ENCODE peak calls at places on chromosomes 12 and 14, in eight cellular contexts. One of them, this sample, is unnamed. For H3K4me1, the result is how much of the 10 kb centered on the place peaks cover.

GRCh38 chr12:3962661-3963483 is 89.7 kb upstream of the PARP11 start:
- DNase-seq in heart left ventricle: no peak
- DNase-seq in IMR-90: no peak
- DNase-seq in thyroid gland: no peak
- DNase-seq in A549: no peak
- DNase-seq in breast epithelium: no peak
- DNase-seq in stomach: no peak
- DNase-seq in ovary: no peak
- DNase-seq in this sample: no peak

GRCh38 chr12:21429994-21430393 is 7.5 kb upstream of the PYROXD1 start:
- DNase-seq in heart left ventricle: no peak
- DNase-seq in IMR-90: no peak
- DNase-seq in thyroid gland: no peak
- DNase-seq in A549: no peak
- DNase-seq in breast epithelium: no peak
- DNase-seq in stomach: no peak
- DNase-seq in ovary: no peak
- DNase-seq in this sample: no peak

GRCh38 chr12:47931187-47931586 is 26.4 kb upstream of the VDR start:
- DNase-seq in heart left ventricle: no peak
- DNase-seq in IMR-90: no peak
- DNase-seq in thyroid gland: no peak
- DNase-seq in A549: no peak
- DNase-seq in breast epithelium: no peak
- DNase-seq in stomach: no peak
- DNase-seq in ovary: no peak
- DNase-seq in this sample: no peak

GRCh38 chr14:99509871-99510555 is 28.8 kb downstream of the CCNK start:
- DNase-seq in heart left ventricle: peak
- DNase-seq in IMR-90: no peak
- DNase-seq in thyroid gland: no peak
- DNase-seq in A549: no peak
- DNase-seq in breast epithelium: no peak
- DNase-seq in stomach: no peak
- DNase-seq in ovary: no peak
- DNase-seq in this sample: no peak

GRCh38 chr14:36604757-36605505 is 22.5 kb upstream of the NKX2-8 start:
- DNase-seq in heart left ventricle: no peak
- DNase-seq in IMR-90: peak
- DNase-seq in thyroid gland: peak
- DNase-seq in A549: peak
- DNase-seq in breast epithelium: peak
- DNase-seq in stomach: peak
- DNase-seq in ovary: no peak
- DNase-seq in this sample: peak

GRCh38 chr14:101293609-101294008 is 267.7 kb upstream of the DIO3 start:
- DNase-seq in heart left ventricle: no peak
- DNase-seq in IMR-90: no peak
- DNase-seq in thyroid gland: no peak
- DNase-seq in A549: no peak
- DNase-seq in breast epithelium: no peak
- DNase-seq in stomach: no peak
- DNase-seq in ovary: no peak
- DNase-seq in this sample: no peak

GRCh38 chr14:56760164-56760914 is 49.9 kb downstream of the OTX2 start:
- DNase-seq in heart left ventricle: no peak
- DNase-seq in IMR-90: no peak
- DNase-seq in thyroid gland: no peak
- DNase-seq in A549: no peak
- DNase-seq in breast epithelium: no peak
- DNase-seq in stomach: no peak
- DNase-seq in ovary: no peak
- DNase-seq in this sample: no peak

GRCh38 chr12:93103154-93103553 is 174.1 kb upstream of the EEA1 start:
- DNase-seq in heart left ventricle: peak
- DNase-seq in IMR-90: no peak
- DNase-seq in thyroid gland: no peak
- DNase-seq in A549: no peak
- DNase-seq in breast epithelium: no peak
- DNase-seq in stomach: no peak
- DNase-seq in ovary: no peak
- DNase-seq in this sample: peak

GRCh38 chr12:77031745-77032144 is 33.6 kb downstream of the E2F7 start:
- DNase-seq in heart left ventricle: no peak
- DNase-seq in IMR-90: peak
- DNase-seq in thyroid gland: no peak
- DNase-seq in A549: no peak
- DNase-seq in breast epithelium: no peak
- DNase-seq in stomach: no peak
- DNase-seq in ovary: no peak
- DNase-seq in this sample: no peak

GRCh38 chr12:54416908-54417603 is 2.0 kb downstream of the ITGA5 start:
- DNase-seq in heart left ventricle: peak
- DNase-seq in IMR-90: no peak
- DNase-seq in thyroid gland: no peak
- DNase-seq in A549: no peak
- DNase-seq in breast epithelium: no peak
- DNase-seq in stomach: no peak
- DNase-seq in ovary: peak
- DNase-seq in this sample: no peak

GRCh38 chr12:10861366-10861765 is 12.1 kb upstream of the PRR4 start:
- DNase-seq in heart left ventricle: no peak
- DNase-seq in IMR-90: no peak
- DNase-seq in thyroid gland: no peak
- DNase-seq in A549: no peak
- DNase-seq in breast epithelium: no peak
- DNase-seq in stomach: no peak
- DNase-seq in ovary: no peak
- DNase-seq in this sample: no peak

GRCh38 chr14:91892918-91893527 is 25.7 kb upstream of the TC2N start:
- DNase-seq in heart left ventricle: no peak
- DNase-seq in IMR-90: no peak
- DNase-seq in thyroid gland: no peak
- DNase-seq in A549: peak
- DNase-seq in breast epithelium: no peak
- DNase-seq in stomach: no peak
- DNase-seq in ovary: no peak
- DNase-seq in this sample: no peak

DNA sequence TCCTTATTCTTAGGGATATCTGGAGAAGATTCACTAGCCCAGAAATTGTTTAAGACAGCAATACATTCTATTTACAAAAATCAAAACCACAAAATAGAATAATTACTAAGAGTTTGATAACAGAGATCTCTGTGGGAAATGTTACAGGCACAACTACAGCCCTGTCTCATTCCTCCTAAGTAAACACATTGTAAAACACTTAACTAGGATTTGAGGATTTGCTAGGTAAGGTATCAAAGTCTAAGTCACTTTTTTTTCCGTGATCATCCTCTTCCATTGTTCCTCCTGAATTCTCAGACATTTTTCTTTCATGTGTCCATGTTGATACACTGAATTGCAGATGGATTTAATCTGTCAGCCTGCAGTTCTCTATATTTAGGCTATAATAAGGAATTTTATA is 127.5 kb downstream of the ACSS3 start:
- DNase-seq in heart left ventricle: no peak
- DNase-seq in IMR-90: no peak
- DNase-seq in thyroid gland: no peak
- DNase-seq in A549: no peak
- DNase-seq in breast epithelium: no peak
- DNase-seq in stomach: no peak
- DNase-seq in ovary: no peak
- DNase-seq in this sample: no peak
- H3K4me1 ChIP-seq in heart left ventricle: under half
- H3K4me1 ChIP-seq in IMR-90: under half
- H3K4me1 ChIP-seq in thyroid gland: under half
- H3K4me1 ChIP-seq in A549: under half
- H3K4me1 ChIP-seq in breast epithelium: under half
- H3K4me1 ChIP-seq in stomach: under half
- H3K4me1 ChIP-seq in ovary: under half
- H3K4me1 ChIP-seq in this sample: under half

GRCh38 chr12:66020481-66020880 is 110.1 kb downstream of the LLPH start:
- DNase-seq in heart left ventricle: no peak
- DNase-seq in IMR-90: no peak
- DNase-seq in thyroid gland: no peak
- DNase-seq in A549: no peak
- DNase-seq in breast epithelium: no peak
- DNase-seq in stomach: no peak
- DNase-seq in ovary: no peak
- DNase-seq in this sample: no peak
- TF ChIP-seq POLR2A in heart left ventricle: no peak
- TF ChIP-seq POLR2A in IMR-90: no peak
- TF ChIP-seq POLR2A in thyroid gland: no peak
- TF ChIP-seq POLR2A in A549: no peak
- TF ChIP-seq POLR2A in breast epithelium: no peak
- TF ChIP-seq POLR2A in stomach: no peak
- TF ChIP-seq POLR2A in ovary: no peak
- TF ChIP-seq POLR2A in this sample: no peak

DNA sequence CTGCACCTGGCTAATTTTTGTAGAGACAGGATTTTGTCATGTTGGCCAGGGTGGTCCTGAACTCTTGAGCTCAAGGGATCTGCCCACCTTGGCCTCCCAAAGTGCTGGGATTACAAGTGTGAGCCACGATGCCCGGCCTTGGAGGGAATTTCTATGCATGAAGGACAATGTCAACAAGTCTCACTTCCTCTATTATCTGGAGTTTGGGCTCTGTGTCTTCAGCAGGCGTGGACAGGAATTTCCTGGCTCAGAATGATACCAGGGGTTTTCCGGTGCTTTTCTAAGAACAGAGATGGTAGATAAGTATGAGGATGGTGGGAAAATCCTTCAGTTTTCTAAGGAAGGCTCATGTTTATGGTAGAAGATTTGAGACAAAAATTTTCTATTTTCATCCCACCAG is 75.0 kb upstream of the CCDC60 start:
- DNase-seq in heart left ventricle: no peak
- DNase-seq in IMR-90: no peak
- DNase-seq in thyroid gland: no peak
- DNase-seq in A549: no peak
- DNase-seq in breast epithelium: no peak
- DNase-seq in stomach: no peak
- DNase-seq in ovary: no peak
- DNase-seq in this sample: no peak
- H3K27ac ChIP-seq in heart left ventricle: no peak
- H3K27ac ChIP-seq in IMR-90: no peak
- H3K27ac ChIP-seq in thyroid gland: no peak
- H3K27ac ChIP-seq in A549: no peak
- H3K27ac ChIP-seq in breast epithelium: no peak
- H3K27ac ChIP-seq in stomach: no peak
- H3K27ac ChIP-seq in ovary: no peak
- H3K27ac ChIP-seq in this sample: no peak

GRCh38 chr14:74609721-74610120 is 2.3 kb downstream of the LTBP2 start:
- DNase-seq in heart left ventricle: no peak
- DNase-seq in IMR-90: peak
- DNase-seq in thyroid gland: no peak
- DNase-seq in A549: no peak
- DNase-seq in breast epithelium: no peak
- DNase-seq in stomach: no peak
- DNase-seq in ovary: no peak
- DNase-seq in this sample: no peak
- H3K4me1 ChIP-seq in heart left ventricle: under half
- H3K4me1 ChIP-seq in IMR-90: under half
- H3K4me1 ChIP-seq in thyroid gland: half or more
- H3K4me1 ChIP-seq in A549: under half
- H3K4me1 ChIP-seq in breast epithelium: under half
- H3K4me1 ChIP-seq in stomach: under half
- H3K4me1 ChIP-seq in ovary: under half
- H3K4me1 ChIP-seq in this sample: under half

GRCh38 chr14:102591372-102591943 is 991 bp upstream of the RCOR1 start:
- DNase-seq in heart left ventricle: peak
- DNase-seq in IMR-90: peak
- DNase-seq in thyroid gland: peak
- DNase-seq in A549: no peak
- DNase-seq in breast epithelium: no peak
- DNase-seq in stomach: peak
- DNase-seq in ovary: peak
- DNase-seq in this sample: peak
- TF ChIP-seq POLR2A in heart left ventricle: no peak
- TF ChIP-seq POLR2A in IMR-90: peak
- TF ChIP-seq POLR2A in thyroid gland: no peak
- TF ChIP-seq POLR2A in A549: peak
- TF ChIP-seq POLR2A in breast epithelium: no peak
- TF ChIP-seq POLR2A in stomach: no peak
- TF ChIP-seq POLR2A in ovary: no peak
- TF ChIP-seq POLR2A in this sample: no peak

DNA sequence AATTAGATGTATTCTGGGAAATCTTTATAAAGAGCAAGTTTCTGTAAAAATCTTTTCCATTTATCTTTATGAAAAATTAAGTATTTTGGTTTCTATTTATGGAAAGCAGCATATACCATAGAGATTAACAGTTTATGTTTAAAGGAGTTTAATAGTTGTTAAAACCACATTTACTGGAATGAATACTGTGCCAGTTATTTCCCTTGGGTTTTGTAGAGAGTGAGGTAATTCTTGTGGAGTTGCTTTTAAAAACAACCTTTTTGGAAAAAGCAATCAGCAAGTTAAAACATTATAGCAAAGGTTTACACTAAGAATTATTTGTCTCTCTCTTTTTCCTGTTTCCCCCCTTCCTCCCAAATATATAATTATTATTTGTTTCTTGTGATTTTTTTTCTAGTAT is 34.9 kb downstream of the AEBP2 start:
- DNase-seq in heart left ventricle: no peak
- DNase-seq in IMR-90: no peak
- DNase-seq in thyroid gland: no peak
- DNase-seq in A549: no peak
- DNase-seq in breast epithelium: no peak
- DNase-seq in stomach: no peak
- DNase-seq in ovary: no peak
- DNase-seq in this sample: no peak
- H3K27ac ChIP-seq in heart left ventricle: no peak
- H3K27ac ChIP-seq in IMR-90: no peak
- H3K27ac ChIP-seq in thyroid gland: no peak
- H3K27ac ChIP-seq in A549: no peak
- H3K27ac ChIP-seq in breast epithelium: no peak
- H3K27ac ChIP-seq in stomach: no peak
- H3K27ac ChIP-seq in ovary: no peak
- H3K27ac ChIP-seq in this sample: no peak

DNA sequence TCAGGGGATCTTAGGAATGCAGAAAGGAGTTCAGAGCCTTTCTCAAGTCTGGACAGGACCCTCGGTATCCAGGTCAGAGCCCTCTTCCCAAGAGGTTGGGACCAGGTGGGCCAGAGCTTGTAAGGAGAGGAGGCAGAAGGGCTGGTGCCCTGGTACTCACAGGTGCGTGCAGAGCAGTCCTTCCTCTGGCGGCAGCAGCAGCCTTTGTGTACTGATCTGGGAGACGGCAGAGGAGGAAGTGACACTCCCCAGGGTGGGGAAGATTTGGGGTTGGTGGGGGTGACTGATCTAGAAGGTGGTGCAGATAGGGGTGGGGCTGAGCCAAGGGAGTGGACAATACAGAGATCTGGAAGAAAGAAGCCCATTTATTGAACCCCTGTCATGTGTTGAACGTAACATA is at the start of gene ITGB7:
- DNase-seq in heart left ventricle: no peak
- DNase-seq in IMR-90: no peak
- DNase-seq in thyroid gland: no peak
- DNase-seq in A549: no peak
- DNase-seq in breast epithelium: no peak
- DNase-seq in stomach: peak
- DNase-seq in ovary: no peak
- DNase-seq in this sample: peak
- H3K4me1 ChIP-seq in heart left ventricle: under half
- H3K4me1 ChIP-seq in IMR-90: under half
- H3K4me1 ChIP-seq in thyroid gland: under half
- H3K4me1 ChIP-seq in A549: under half
- H3K4me1 ChIP-seq in breast epithelium: under half
- H3K4me1 ChIP-seq in stomach: under half
- H3K4me1 ChIP-seq in ovary: under half
- H3K4me1 ChIP-seq in this sample: under half